ENCODE peak calls at places on chromosomes 13 and 19, in six cellular contexts. D, X, M, G, N and B are unnamed samples.

GRCh38 chr13:73883162-73883561 is 251.0 kb downstream of the KLF12 start:
- DNase-seq in D (no peak), X (no peak), M (no peak), G (no peak), N (no peak), B (no peak)

GRCh38 chr13:109355875-109356428 is 430.4 kb downstream of the IRS2 start:
- DNase-seq in D (no peak), X (no peak), M (no peak), G (no peak), N (no peak), B (no peak)

GRCh38 chr19:16714702-16715294 is 4.8 kb upstream of the NWD1 start:
- DNase-seq in D (peak), X (peak), M (peak), G (peak), N (peak), B (peak)

GRCh38 chr13:101655435-101655834 is 203.0 kb downstream of the ITGBL1 start:
- DNase-seq in D (no peak), X (no peak), M (no peak), G (no peak), N (no peak), B (no peak)

GRCh38 chr13:106329941-106330340 is 205.5 kb downstream of the EFNB2 start:
- DNase-seq in D (no peak), X (no peak), M (no peak), G (no peak), N (peak), B (no peak)

GRCh38 chr13:110218601-110219201 is 88.3 kb downstream of the COL4A1 start:
- DNase-seq in D (no peak), X (no peak), M (no peak), G (no peak), N (no peak), B (no peak)

GRCh38 chr13:28349371-28349770 is 145.6 kb downstream of the FLT1 start:
- DNase-seq in D (no peak), X (no peak), M (no peak), G (peak), N (peak), B (no peak)

GRCh38 chr19:43699506-43700367 is 16.1 kb upstream of the IRGC start:
- DNase-seq in D (peak), X (peak), M (peak), G (no peak), N (peak), B (peak)

GRCh38 chr19:30681162-30681996 is 309.2 kb downstream of the ZNF536 start:
- DNase-seq in D (no peak), X (no peak), M (no peak), G (no peak), N (no peak), B (no peak)

GRCh38 chr13:73960474-73960873 is 173.7 kb downstream of the KLF12 start:
- DNase-seq in D (no peak), X (no peak), M (no peak), G (no peak), N (no peak), B (no peak)

GRCh38 chr13:73325351-73326214 is 266.8 kb downstream of the KLF5 start:
- DNase-seq in D (no peak), X (peak), M (no peak), G (peak), N (no peak), B (no peak)

GRCh38 chr19:36638862-36639510 is 27.7 kb downstream of the ZNF461 start:
- DNase-seq in D (no peak), X (no peak), M (no peak), G (peak), N (peak), B (no peak)

GRCh38 chr13:63636231-63636993 is 2220.8 kb upstream of the PCDH20 start:
- DNase-seq in D (no peak), X (no peak), M (no peak), G (no peak), N (peak), B (no peak)

GRCh38 chr13:93953856-93954255 is 525.6 kb downstream of the DCT start:
- DNase-seq in D (no peak), X (no peak), M (no peak), G (no peak), N (no peak), B (no peak)

GRCh38 chr13:93947651-93948050 is 531.8 kb downstream of the DCT start:
- DNase-seq in D (no peak), X (no peak), M (no peak), G (no peak), N (no peak), B (no peak)

GRCh38 chr13:93956416-93956815 is 523.1 kb downstream of the DCT start:
- DNase-seq in D (no peak), X (no peak), M (no peak), G (peak), N (no peak), B (no peak)

GRCh38 chr13:93948523-93948922 is 531.0 kb downstream of the DCT start:
- DNase-seq in D (no peak), X (no peak), M (no peak), G (no peak), N (no peak), B (no peak)

GRCh38 chr13:93951153-93951552 is 528.3 kb downstream of the DCT start:
- DNase-seq in D (no peak), X (peak), M (no peak), G (no peak), N (peak), B (no peak)
- H3K18ac ChIP-seq in D (no peak), X (no peak), M (no peak), G (no peak), N (no peak), B (no peak)

GRCh38 chr19:1274852-1275259 is 474 bp upstream of the FAM174C start:
- DNase-seq in D (no peak), X (no peak), M (peak), G (no peak), N (no peak), B (peak)
- H3K18ac ChIP-seq in D (peak), X (no peak), M (no peak), G (peak), N (no peak), B (no peak)

DNA sequence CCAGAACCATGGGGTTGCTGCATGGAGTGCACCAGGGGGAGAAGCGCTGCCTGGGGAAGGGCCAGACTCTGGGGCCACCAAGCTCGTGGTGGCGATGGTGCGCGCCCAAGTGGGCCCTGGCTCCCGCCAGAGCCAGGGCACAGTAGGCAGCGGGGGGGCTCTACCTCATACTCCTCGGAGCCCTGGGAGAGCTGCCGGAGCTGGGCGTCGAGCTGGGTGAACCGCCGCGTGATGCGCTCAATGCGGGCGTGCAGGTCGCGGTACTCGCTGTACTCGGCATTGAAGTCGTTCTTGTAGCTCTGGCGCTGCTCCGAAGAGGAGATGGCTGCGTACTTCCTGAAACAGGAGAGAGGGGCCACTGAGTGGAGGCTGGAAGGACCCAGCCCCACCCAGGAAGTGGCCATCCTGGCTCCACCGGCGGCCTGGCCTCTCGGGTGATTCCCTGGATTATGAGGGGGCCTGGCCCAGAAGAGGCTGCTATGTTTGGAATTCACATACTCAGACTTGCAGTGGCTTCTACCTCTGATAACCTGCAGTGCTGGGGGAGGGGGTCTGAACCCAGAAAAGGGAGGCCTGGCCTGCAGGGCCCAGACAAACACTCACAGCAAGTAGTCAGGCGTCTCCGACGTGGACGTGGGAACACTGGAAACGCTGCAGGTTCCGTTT is 8.3 kb upstream of the ISYNA1 start:
- DNase-seq in D (no peak), X (no peak), M (no peak), G (no peak), N (no peak), B (no peak)
- H3K18ac ChIP-seq in D (peak), X (no peak), M (no peak), G (no peak), N (no peak), B (no peak)

GRCh38 chr13:113427562-113428468 is 25.5 kb downstream of the ADPRHL1 start:
- DNase-seq in D (no peak), X (peak), M (no peak), G (no peak), N (no peak), B (no peak)

GRCh38 chr13:113426591-113426986 is 26.7 kb downstream of the ADPRHL1 start:
- DNase-seq in D (no peak), X (no peak), M (no peak), G (no peak), N (no peak), B (no peak)

GRCh38 chr13:113429608-113429985 is 23.7 kb downstream of the ADPRHL1 start:
- DNase-seq in D (no peak), X (no peak), M (no peak), G (no peak), N (no peak), B (no peak)

GRCh38 chr13:113428871-113429607 is 24.2 kb downstream of the ADPRHL1 start:
- DNase-seq in D (no peak), X (no peak), M (no peak), G (no peak), N (no peak), B (no peak)

GRCh38 chr13:113428469-113428865 is 24.8 kb downstream of the ADPRHL1 start:
- DNase-seq in D (no peak), X (no peak), M (no peak), G (no peak), N (no peak), B (no peak)
- H3K18ac ChIP-seq in D (peak), X (no peak), M (no peak), G (no peak), N (no peak), B (no peak)

GRCh38 chr13:68110178-68110768 is 880.1 kb upstream of the PCDH9 start:
- DNase-seq in D (no peak), X (no peak), M (no peak), G (no peak), N (no peak), B (no peak)
- H3K18ac ChIP-seq in D (no peak), X (no peak), M (no peak), G (no peak), N (no peak), B (no peak)

GRCh38 chr19:1239420-1239795 is 1.6 kb upstream of the CBARP start:
- DNase-seq in D (no peak), X (no peak), M (no peak), G (no peak), N (no peak), B (no peak)

GRCh38 chr19:1243768-1244692 is 2.5 kb downstream of the ATP5F1D start:
- DNase-seq in D (no peak), X (peak), M (peak), G (peak), N (peak), B (peak)

GRCh38 chr19:1239796-1240737 is 1.5 kb upstream of the ATP5F1D start:
- DNase-seq in D (peak), X (peak), M (peak), G (peak), N (peak), B (no peak)

GRCh38 chr19:1240925-1241324 is 626 bp upstream of the ATP5F1D start:
- DNase-seq in D (no peak), X (no peak), M (no peak), G (no peak), N (no peak), B (peak)

GRCh38 chr19:1241417-1242095 is at the start of gene ATP5F1D:
- DNase-seq in D (peak), X (peak), M (peak), G (peak), N (peak), B (peak)
- H3K18ac ChIP-seq in D (peak), X (no peak), M (no peak), G (peak), N (peak), B (no peak)

DNA sequence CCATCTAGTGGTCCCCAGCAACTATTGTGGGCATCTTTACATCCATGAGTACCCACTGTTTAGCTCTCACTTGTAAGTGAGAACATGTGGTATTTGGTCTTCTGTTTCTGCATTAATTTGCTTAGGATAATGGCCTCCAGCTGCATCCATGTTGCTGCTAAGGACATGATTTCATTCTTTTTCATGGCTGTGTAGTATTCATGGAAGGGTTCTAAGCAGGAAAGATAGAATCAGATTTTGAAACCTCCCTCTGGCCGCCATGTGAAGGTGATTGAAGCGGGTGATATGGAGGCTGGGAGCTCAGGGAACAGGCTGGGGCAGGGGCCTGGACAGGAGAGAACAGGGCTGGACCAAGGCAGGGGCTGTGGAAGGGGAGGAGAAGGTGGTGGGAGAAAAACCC is 20.1 kb downstream of the LTBP4 start:
- DNase-seq in D (no peak), X (no peak), M (no peak), G (no peak), N (no peak), B (no peak)
- H3K18ac ChIP-seq in D (no peak), X (no peak), M (no peak), G (no peak), N (no peak), B (no peak)